ENCODE peak calls at places on chromosome 1, in nine cellular contexts. L is body of pancreas, W is testis, M is upper lobe of left lung, D is uterus, A is H1, V is stomach, R is heart left ventricle, B is tibial nerve. E is an unnamed sample.

GRCh38 chr1:3464649-3465025 is 10.2 kb downstream of the ARHGEF16 start:
- DNase-seq in L (peak; percentile 6), W (no peak), M (no peak), D (no peak), A (no peak), V (no peak), R (no peak), B (no peak), E (no peak)

GRCh38 chr1:18108313-18109057 is 887 bp downstream of the IGSF21 start:
- DNase-seq in L (no peak), W (no peak), M (no peak), D (no peak), A (no peak), V (no peak), R (no peak), B (no peak), E (no peak)

GRCh38 chr1:239221656-239222055 is 164.7 kb upstream of the CHRM3 start:
- DNase-seq in L (no peak), W (no peak), M (no peak), D (no peak), A (no peak), V (no peak), R (no peak), B (no peak), E (no peak)

GRCh38 chr1:227734546-227734857 is 600 bp downstream of the JMJD4 start:
- DNase-seq in L (no peak), W (no peak), M (no peak), D (no peak), A (no peak), V (no peak), R (no peak), B (no peak), E (no peak)

GRCh38 chr1:181423301-181423918 is 59.9 kb upstream of the CACNA1E start:
- DNase-seq in L (peak; percentile 69), W (peak; percentile 85), M (peak; percentile 37), D (no peak), A (peak; percentile 5), V (peak; percentile 38), R (peak; percentile 22), B (no peak), E (no peak)

GRCh38 chr1:8363764-8364301 is 45.9 kb downstream of the SLC45A1 start:
- DNase-seq in L (no peak), W (peak; percentile 72), M (no peak), D (peak; percentile 18), A (no peak), V (no peak), R (no peak), B (no peak), E (no peak)

GRCh38 chr1:52633291-52633754 is 355 bp downstream of the SHISAL2A start:
- DNase-seq in L (no peak), W (no peak), M (no peak), D (no peak), A (no peak), V (no peak), R (no peak), B (no peak), E (no peak)

GRCh38 chr1:84842748-84843231 is 50.2 kb downstream of the LPAR3 start:
- DNase-seq in L (no peak), W (no peak), M (no peak), D (no peak), A (no peak), V (no peak), R (no peak), B (no peak), E (no peak)

GRCh38 chr1:241610056-241610815 is 29.9 kb downstream of the CHML start:
- DNase-seq in L (peak; percentile 49), W (peak; percentile 40), M (no peak), D (no peak), A (no peak), V (peak; percentile 33), R (no peak), B (no peak), E (no peak)

DNA sequence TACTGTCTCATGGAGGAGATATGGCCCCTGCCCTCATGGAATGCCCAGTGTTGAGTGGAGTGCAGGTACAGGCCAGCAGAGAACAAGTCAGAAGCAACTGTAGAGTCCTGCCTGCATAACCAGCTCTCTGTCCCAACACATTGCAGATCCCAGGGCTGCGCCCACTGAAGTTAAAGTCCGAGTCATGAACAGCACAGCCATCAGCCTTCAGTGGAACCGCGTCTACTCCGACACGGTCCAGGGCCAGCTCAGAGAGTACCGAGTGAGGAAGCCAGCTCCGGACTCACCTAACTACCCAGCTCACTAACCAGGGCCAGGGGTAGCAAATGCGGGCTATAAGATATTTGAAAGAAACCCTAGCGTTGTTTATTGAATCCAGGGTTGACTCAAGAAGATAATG is 59.1 kb upstream of the CNTN2 start:
- DNase-seq in L (no peak), W (no peak), M (no peak), D (no peak), A (no peak), V (no peak), R (no peak), B (no peak), E (no peak)
- H3K36me3 ChIP-seq in L (no peaks in the 10 kb centered on the region), W (no peaks in the 10 kb centered on the region), M (no peaks in the 10 kb centered on the region), D (no peaks in the 10 kb centered on the region), A (no peaks in the 10 kb centered on the region), V (peaks cover 20% of the 10 kb centered on the region), R (peaks cover 4% of the 10 kb centered on the region), B (no peaks in the 10 kb centered on the region), E (no peaks in the 10 kb centered on the region)

GRCh38 chr1:44784094-44785026 is 3.6 kb downstream of the BEST4 start:
- DNase-seq in L (no peak), W (no peak), M (peak; percentile 24), D (peak; percentile 35), A (no peak), V (no peak), R (no peak), B (no peak), E (no peak)
- TF ChIP-seq POLR2A in L (no peak), W (no peak), M (no peak), D (no peak), A (peak; percentile 46), V (no peak), R (no peak), B (no peak), E (no peak)

GRCh38 chr1:167789501-167789900 is 67.7 kb downstream of the MPZL1 start:
- DNase-seq in L (no peak), W (no peak), M (no peak), D (no peak), A (no peak), V (no peak), R (no peak), B (no peak), E (no peak)

GRCh38 chr1:167794043-167794442 is 72.3 kb downstream of the MPZL1 start:
- DNase-seq in L (no peak), W (no peak), M (no peak), D (no peak), A (no peak), V (no peak), R (no peak), B (no peak), E (no peak)

GRCh38 chr1:167786502-167786901 is 64.7 kb downstream of the MPZL1 start:
- DNase-seq in L (no peak), W (no peak), M (peak; percentile 29), D (no peak), A (no peak), V (no peak), R (no peak), B (no peak), E (no peak)

GRCh38 chr1:167791281-167792209 is 69.8 kb downstream of the MPZL1 start:
- DNase-seq in L (peak; percentile 47), W (no peak), M (no peak), D (peak; percentile 77), A (no peak), V (peak; percentile 29), R (peak; percentile 38), B (peak; percentile 40), E (no peak)

DNA sequence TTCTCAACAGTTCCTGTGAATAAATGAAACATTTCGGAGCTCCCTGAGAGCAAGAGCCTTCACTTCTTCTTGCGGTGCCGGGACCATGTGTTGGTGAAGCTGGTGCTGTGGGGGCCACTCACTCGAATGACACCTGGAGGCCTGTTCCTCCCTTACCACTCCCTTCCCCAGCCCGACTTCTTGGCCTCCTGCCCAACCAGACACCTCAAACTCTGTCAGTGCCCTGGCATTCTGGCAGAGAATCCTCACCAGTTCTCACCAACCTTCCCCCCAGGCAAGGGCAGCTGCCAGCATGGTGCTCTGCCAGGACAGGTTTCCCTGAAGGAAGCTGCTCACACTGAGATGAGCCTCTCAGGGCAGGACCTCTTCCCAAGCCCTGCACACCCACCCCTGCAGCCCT is 68.3 kb downstream of the MPZL1 start:
- DNase-seq in L (no peak), W (no peak), M (no peak), D (no peak), A (no peak), V (no peak), R (no peak), B (no peak), E (no peak)
- H3K36me3 ChIP-seq in L (peaks cover 7% of the 10 kb centered on the region), W (no peaks in the 10 kb centered on the region), M (no peaks in the 10 kb centered on the region), D (no peaks in the 10 kb centered on the region), A (peaks cover 15% of the 10 kb centered on the region), V (peaks cover 57% of the 10 kb centered on the region), R (peaks cover 42% of the 10 kb centered on the region), B (no peaks in the 10 kb centered on the region), E (peaks cover 39% of the 10 kb centered on the region)

GRCh38 chr1:58815680-58816071 is 31.8 kb upstream of the JUN start:
- DNase-seq in L (peak; percentile 46), W (peak; percentile 36), M (peak; percentile 53), D (no peak), A (no peak), V (no peak), R (no peak), B (no peak), E (no peak)

GRCh38 chr1:58814251-58815068 is 30.6 kb upstream of the JUN start:
- DNase-seq in L (peak; percentile 65), W (peak; percentile 27), M (peak; percentile 81), D (peak; percentile 45), A (no peak), V (peak; percentile 86), R (peak; percentile 60), B (peak; percentile 28), E (no peak)

GRCh38 chr1:58815069-58815679 is 31.3 kb upstream of the JUN start:
- DNase-seq in L (peak; percentile 87), W (peak; percentile 83), M (peak; percentile 93), D (peak; percentile 86), A (peak; percentile 51), V (peak; percentile 92), R (peak; percentile 83), B (peak; percentile 67), E (peak; percentile 33)

GRCh38 chr1:58816747-58817221 is 32.9 kb upstream of the JUN start:
- DNase-seq in L (no peak), W (no peak), M (no peak), D (no peak), A (no peak), V (no peak), R (no peak), B (no peak), E (no peak)

DNA sequence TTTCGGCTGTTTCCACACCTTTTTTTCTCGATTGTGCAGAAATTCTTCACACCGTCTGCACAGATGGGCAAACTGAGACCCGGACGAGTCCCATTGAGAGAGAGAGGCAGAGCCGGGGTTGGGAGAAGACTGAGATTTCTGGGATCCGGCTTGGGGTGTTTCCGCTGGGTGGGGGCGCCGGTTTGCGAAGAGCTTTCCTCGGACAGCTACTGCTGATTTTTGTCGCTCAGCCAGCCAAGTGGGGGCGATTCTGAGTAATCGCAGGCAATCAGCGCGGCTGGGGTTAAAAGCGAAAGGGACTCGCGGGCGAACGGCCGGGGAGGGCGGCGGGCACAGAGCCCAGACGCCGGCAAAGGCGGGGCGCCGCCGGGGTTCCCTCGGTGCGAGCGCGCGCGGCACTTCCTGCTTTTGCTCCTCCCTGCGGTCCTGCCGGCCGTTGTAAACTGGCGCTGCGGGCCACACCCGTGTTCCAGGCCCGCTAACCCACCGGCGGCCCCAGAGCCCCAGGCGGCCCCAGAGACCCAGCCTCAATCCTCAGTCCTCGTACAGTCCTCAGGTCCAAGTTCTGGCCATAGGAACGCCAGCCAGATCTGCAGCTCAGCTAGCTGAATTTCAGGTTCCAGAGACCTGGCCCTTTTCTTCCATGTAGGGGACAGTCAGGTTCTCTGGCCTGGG is 32.4 kb upstream of the JUN start:
- DNase-seq in L (peak; percentile 92), W (peak; percentile 92), M (peak; percentile 95), D (peak; percentile 90), A (no peak), V (peak; percentile 94), R (peak; percentile 92), B (peak; percentile 77), E (peak; percentile 58)
- TF ChIP-seq POLR2A in L (peak; percentile 66), W (no peak), M (peak; percentile 63), D (peak; percentile 36), A (peak; percentile 39), V (no peak), R (peak; percentile 55), B (peak; percentile 56), E (peak; percentile 52)